ENCODE peak calls at places on chromosomes 4 and X, in seven cellular contexts. One of them, this sample, is unnamed.

GRCh38 chrX:119880552-119881437 is 9.2 kb downstream of the NDUFA1 start:
- DNase-seq in ureter: peak
- DNase-seq in stimulated activated naive B cell treated with anti-CD40 and anti-IgM and Interleukin-4, amounts not matched to agents 10 μg/mL and 1 μg/mL and 100 μg/mL, for 72 hours: peak
- DNase-seq in prostate gland: peak
- DNase-seq in DMS153: no peak
- DNase-seq in neuronal stem cell: no peak
- DNase-seq in activated T-helper 1 cell treated with anti-CD3 and anti-CD28 coated beads, Interleukin-2, amount 50 U/mL, for 16 hours: no peak
- DNase-seq in this sample: no peak

GRCh38 chr4:71453516-71453915 is 114.7 kb downstream of the SLC4A4 start:
- DNase-seq in ureter: no peak
- DNase-seq in DMS153: no peak
- DNase-seq in prostate gland: no peak
- DNase-seq in neuronal stem cell: no peak
- DNase-seq in stimulated activated naive B cell treated with anti-CD40 and anti-IgM and Interleukin-4, amounts not matched to agents 10 μg/mL and 1 μg/mL and 100 μg/mL, for 72 hours: no peak
- DNase-seq in activated T-helper 1 cell treated with anti-CD3 and anti-CD28 coated beads, Interleukin-2, amount 50 U/mL, for 16 hours: no peak
- DNase-seq in this sample: no peak

GRCh38 chrX:41022579-41022978 is 62.7 kb upstream of the USP9X start:
- DNase-seq in DMS153: no peak
- DNase-seq in neuronal stem cell: no peak
- DNase-seq in prostate gland: no peak
- DNase-seq in ureter: no peak
- DNase-seq in stimulated activated naive B cell treated with anti-CD40 and anti-IgM and Interleukin-4, amounts not matched to agents 10 μg/mL and 1 μg/mL and 100 μg/mL, for 72 hours: no peak
- DNase-seq in activated T-helper 1 cell treated with anti-CD3 and anti-CD28 coated beads, Interleukin-2, amount 50 U/mL, for 16 hours: no peak
- DNase-seq in this sample: no peak

GRCh38 chrX:26262121-26262523 is 46.2 kb downstream of the MAGEB5 start:
- DNase-seq in stimulated activated naive B cell treated with anti-CD40 and anti-IgM and Interleukin-4, amounts not matched to agents 10 μg/mL and 1 μg/mL and 100 μg/mL, for 72 hours: no peak
- DNase-seq in prostate gland: no peak
- DNase-seq in neuronal stem cell: no peak
- DNase-seq in ureter: no peak
- DNase-seq in DMS153: no peak
- DNase-seq in activated T-helper 1 cell treated with anti-CD3 and anti-CD28 coated beads, Interleukin-2, amount 50 U/mL, for 16 hours: no peak
- DNase-seq in this sample: no peak

GRCh38 chr4:145933134-145933533 is 5.5 kb downstream of the ZNF827 start:
- DNase-seq in stimulated activated naive B cell treated with anti-CD40 and anti-IgM and Interleukin-4, amounts not matched to agents 10 μg/mL and 1 μg/mL and 100 μg/mL, for 72 hours: no peak
- DNase-seq in neuronal stem cell: no peak
- DNase-seq in prostate gland: no peak
- DNase-seq in ureter: no peak
- DNase-seq in activated T-helper 1 cell treated with anti-CD3 and anti-CD28 coated beads, Interleukin-2, amount 50 U/mL, for 16 hours: no peak
- DNase-seq in DMS153: no peak
- DNase-seq in this sample: no peak

GRCh38 chrX:47143894-47144625 is 442 bp downstream of the NDUFB11 start:
- DNase-seq in stimulated activated naive B cell treated with anti-CD40 and anti-IgM and Interleukin-4, amounts not matched to agents 10 μg/mL and 1 μg/mL and 100 μg/mL, for 72 hours: no peak
- DNase-seq in neuronal stem cell: no peak
- DNase-seq in prostate gland: peak
- DNase-seq in DMS153: no peak
- DNase-seq in ureter: peak
- DNase-seq in activated T-helper 1 cell treated with anti-CD3 and anti-CD28 coated beads, Interleukin-2, amount 50 U/mL, for 16 hours: no peak
- DNase-seq in this sample: no peak

GRCh38 chr4:139672215-139672614 is 6.6 kb downstream of the MGST2 start:
- DNase-seq in prostate gland: no peak
- DNase-seq in stimulated activated naive B cell treated with anti-CD40 and anti-IgM and Interleukin-4, amounts not matched to agents 10 μg/mL and 1 μg/mL and 100 μg/mL, for 72 hours: no peak
- DNase-seq in DMS153: no peak
- DNase-seq in neuronal stem cell: no peak
- DNase-seq in activated T-helper 1 cell treated with anti-CD3 and anti-CD28 coated beads, Interleukin-2, amount 50 U/mL, for 16 hours: no peak
- DNase-seq in ureter: no peak
- DNase-seq in this sample: no peak

GRCh38 chr4:88297131-88297530 is 12.8 kb upstream of the PPM1K start:
- DNase-seq in stimulated activated naive B cell treated with anti-CD40 and anti-IgM and Interleukin-4, amounts not matched to agents 10 μg/mL and 1 μg/mL and 100 μg/mL, for 72 hours: no peak
- DNase-seq in activated T-helper 1 cell treated with anti-CD3 and anti-CD28 coated beads, Interleukin-2, amount 50 U/mL, for 16 hours: no peak
- DNase-seq in DMS153: no peak
- DNase-seq in prostate gland: no peak
- DNase-seq in ureter: no peak
- DNase-seq in neuronal stem cell: no peak
- DNase-seq in this sample: no peak

GRCh38 chrX:51148848-51149247 is 183.8 kb upstream of the NUDT10 start:
- DNase-seq in neuronal stem cell: no peak
- DNase-seq in activated T-helper 1 cell treated with anti-CD3 and anti-CD28 coated beads, Interleukin-2, amount 50 U/mL, for 16 hours: no peak
- DNase-seq in DMS153: no peak
- DNase-seq in stimulated activated naive B cell treated with anti-CD40 and anti-IgM and Interleukin-4, amounts not matched to agents 10 μg/mL and 1 μg/mL and 100 μg/mL, for 72 hours: no peak
- DNase-seq in ureter: no peak
- DNase-seq in prostate gland: peak
- DNase-seq in this sample: no peak

GRCh38 chr4:140851032-140851636 is 94.9 kb upstream of the TBC1D9 start:
- DNase-seq in DMS153: peak
- DNase-seq in neuronal stem cell: peak
- DNase-seq in ureter: peak
- DNase-seq in stimulated activated naive B cell treated with anti-CD40 and anti-IgM and Interleukin-4, amounts not matched to agents 10 μg/mL and 1 μg/mL and 100 μg/mL, for 72 hours: peak
- DNase-seq in prostate gland: peak
- DNase-seq in activated T-helper 1 cell treated with anti-CD3 and anti-CD28 coated beads, Interleukin-2, amount 50 U/mL, for 16 hours: no peak
- DNase-seq in this sample: no peak